ENCODE peak calls at places on chromosomes 5 and 9, in six cellular contexts. E is DMS53; C is ELR; X is suprapubic skin; G is HEK293T; J is activated naive CD8-positive, alpha-beta T cell treated with anti-CD3 and anti-CD28 coated beads, Interleukin-2, amount 50 U/mL, for 24 hours. S is an unnamed sample.

GRCh38 chr5:134053840-134054338 is 49.1 kb upstream of the VDAC1 start:
- DNase-seq in E (no peak), C (peak), X (no peak), G (no peak), J (no peak), S (no peak)

GRCh38 chr9:78118742-78119473 is 87.3 kb upstream of the GNAQ start:
- DNase-seq in E (no peak), C (peak), X (no peak), G (no peak), J (no peak), S (no peak)

GRCh38 chr9:128733256-128733655 is 9.3 kb upstream of the ZDHHC12 start:
- DNase-seq in E (peak), C (peak), X (no peak), G (peak), J (peak), S (peak)

GRCh38 chr9:121589961-121590360 is 61.5 kb upstream of the DAB2IP start:
- DNase-seq in E (peak), C (no peak), X (no peak), G (no peak), J (no peak), S (no peak)

GRCh38 chr5:144820285-144820684 is 649.6 kb downstream of the KCTD16 start:
- DNase-seq in E (no peak), C (no peak), X (no peak), G (no peak), J (no peak), S (no peak)

GRCh38 chr5:141814064-141814982 is 63.9 kb downstream of the PCDH1 start:
- DNase-seq in E (peak), C (peak), X (no peak), G (peak), J (peak), S (peak)

GRCh38 chr9:16575142-16575877 is 295.2 kb downstream of the BNC2 start:
- DNase-seq in E (peak), C (peak), X (no peak), G (no peak), J (no peak), S (no peak)

GRCh38 chr9:116475201-116475600 is 211.9 kb upstream of the TRIM32 start:
- DNase-seq in E (no peak), C (peak), X (no peak), G (no peak), J (no peak), S (no peak)

GRCh38 chr5:91283899-91284298 is 99.2 kb downstream of the ARRDC3 start:
- DNase-seq in E (peak), C (peak), X (no peak), G (no peak), J (no peak), S (no peak)

GRCh38 chr9:128523199-128523925 is 18.8 kb downstream of the GLE1 start:
- DNase-seq in E (peak), C (peak), X (no peak), G (no peak), J (no peak), S (no peak)

GRCh38 chr5:147057051-147057450 is 177.8 kb upstream of the STK32A start:
- DNase-seq in E (no peak), C (no peak), X (no peak), G (no peak), J (no peak), S (no peak)

GRCh38 chr5:173429489-173430150 is 101.4 kb upstream of the STC2 start:
- DNase-seq in E (no peak), C (peak), X (no peak), G (no peak), J (no peak), S (no peak)

S was measured in SK-N-DZ.